ENCODE peak calls at places on chromosome 21, in ten cellular contexts. G is body of pancreas, S is Calu3, P is upper lobe of left lung, Q is tibial nerve, K is AG04449, O is BE2C, I is right lobe of liver, X is NB4, B is AG09309. N is an unnamed sample.
A peak's percentile ranks its signal among the peaks of the same experiment; 100 is the strongest.

GRCh38 chr21:28884481-28884880 is 108.2 kb downstream of the LTN1 start:
- DNase-seq in O (no peak), K (no peak), X (peak; percentile 63), S (no peak), B (no peak), I (no peak), P (no peak), G (no peak), Q (no peak), N (no peak)

GRCh38 chr21:17987328-17987727 is 168.2 kb upstream of the C21orf91 start:
- DNase-seq in B (no peak), G (no peak), K (no peak), S (no peak), O (no peak), X (no peak), P (no peak), Q (no peak), I (no peak), N (no peak)

GRCh38 chr21:29271927-29272333 is 26.8 kb upstream of the BACH1 start:
- DNase-seq in G (no peak), K (no peak), X (peak; percentile 41), I (peak; percentile 69), P (no peak), O (no peak), B (peak; percentile 45), Q (no peak), S (no peak), N (no peak)

GRCh38 chr21:23374155-23374554 is 2233.1 kb downstream of the MRPL39 start:
- DNase-seq in O (no peak), B (no peak), X (no peak), Q (no peak), G (no peak), S (no peak), P (no peak), K (no peak), I (no peak), N (no peak)

GRCh38 chr21:31880816-31881215 is 8.0 kb downstream of the HUNK start:
- DNase-seq in K (no peak), O (no peak), P (no peak), Q (no peak), S (no peak), B (no peak), X (no peak), G (no peak), I (no peak), N (no peak)

GRCh38 chr21:17388226-17388625 is 124.6 kb upstream of the CXADR start:
- DNase-seq in P (no peak), G (peak; percentile 4), I (no peak), O (no peak), S (no peak), K (no peak), B (no peak), X (no peak), Q (no peak), N (no peak)

GRCh38 chr21:40622531-40622930 is 224.4 kb downstream of the DSCAM start:
- DNase-seq in I (no peak), S (no peak), P (no peak), K (no peak), G (no peak), B (no peak), Q (no peak), X (no peak), O (no peak), N (no peak)

GRCh38 chr21:27722095-27722494 is 755.2 kb upstream of the ADAMTS5 start:
- DNase-seq in I (no peak), K (no peak), S (peak; percentile 40), O (no peak), Q (no peak), G (no peak), B (no peak), P (no peak), X (no peak), N (no peak)

GRCh38 chr21:18743523-18743922 is 339.9 kb upstream of the TMPRSS15 start:
- DNase-seq in G (no peak), P (no peak), X (no peak), B (no peak), S (no peak), Q (no peak), I (no peak), K (no peak), O (no peak), N (no peak)

GRCh38 chr21:19621837-19622496 is 1218.4 kb upstream of the TMPRSS15 start:
- DNase-seq in K (no peak), I (no peak), X (no peak), G (peak; percentile 53), Q (no peak), B (no peak), P (no peak), S (no peak), O (no peak), N (no peak)

GRCh38 chr21:31340942-31341487 is 3.0 kb downstream of the TIAM1 start:
- DNase-seq in P (no peak), Q (no peak), X (no peak), G (no peak), B (no peak), S (no peak), O (no peak), I (no peak), K (no peak), N (no peak)

GRCh38 chr21:29704719-29705118 is 235.1 kb downstream of the GRIK1 start:
- DNase-seq in X (no peak), B (no peak), G (no peak), I (no peak), Q (no peak), P (no peak), O (no peak), K (no peak), S (no peak), N (no peak)

GRCh38 chr21:38802050-38803026 is 3.4 kb upstream of the ETS2 start:
- DNase-seq in I (no peak), G (no peak), O (no peak), S (no peak), Q (no peak), X (no peak), B (no peak), K (no peak), P (no peak), N (no peak)

GRCh38 chr21:39788383-39788782 is 43.4 kb downstream of the IGSF5 start:
- DNase-seq in G (peak; percentile 87), Q (peak; percentile 57), K (peak; percentile 5), S (peak; percentile 73), P (peak; percentile 81), B (peak; percentile 38), X (peak; percentile 13), I (peak; percentile 71), O (peak; percentile 63), N (no peak)

GRCh38 chr21:16624468-16625102 is 888.3 kb upstream of the CXADR start:
- DNase-seq in B (no peak), S (no peak), G (no peak), K (no peak), O (peak; percentile 79), I (no peak), Q (no peak), P (no peak), X (no peak), N (no peak)

GRCh38 chr21:15001113-15001512 is 63.7 kb downstream of the NRIP1 start:
- DNase-seq in B (no peak), O (no peak), G (no peak), Q (no peak), I (no peak), P (no peak), S (no peak), X (no peak), K (no peak), N (no peak)

GRCh38 chr21:15001773-15002647 is 62.8 kb downstream of the NRIP1 start:
- DNase-seq in K (no peak), S (no peak), G (no peak), O (no peak), B (no peak), Q (no peak), X (no peak), I (no peak), P (no peak), N (peak; percentile 41)

GRCh38 chr21:15004721-15005370 is 60.0 kb downstream of the NRIP1 start:
- DNase-seq in S (no peak), G (no peak), X (no peak), I (no peak), B (no peak), P (no peak), Q (no peak), O (no peak), K (no peak), N (no peak)

GRCh38 chr21:15005391-15005790 is 59.4 kb downstream of the NRIP1 start:
- DNase-seq in X (no peak), P (no peak), S (no peak), B (no peak), O (no peak), G (no peak), K (no peak), Q (no peak), I (no peak), N (no peak)

GRCh38 chr21:15003463-15004135 is 61.2 kb downstream of the NRIP1 start:
- DNase-seq in P (no peak), K (no peak), I (no peak), G (no peak), O (no peak), S (no peak), B (no peak), X (no peak), Q (no peak), N (no peak)
- TF ChIP-seq CTCF in P (no peak), K (no peak), I (no peak), G (no peak), O (no peak), S (no peak), B (no peak), X (no peak), Q (no peak), N (no peak)

DNA sequence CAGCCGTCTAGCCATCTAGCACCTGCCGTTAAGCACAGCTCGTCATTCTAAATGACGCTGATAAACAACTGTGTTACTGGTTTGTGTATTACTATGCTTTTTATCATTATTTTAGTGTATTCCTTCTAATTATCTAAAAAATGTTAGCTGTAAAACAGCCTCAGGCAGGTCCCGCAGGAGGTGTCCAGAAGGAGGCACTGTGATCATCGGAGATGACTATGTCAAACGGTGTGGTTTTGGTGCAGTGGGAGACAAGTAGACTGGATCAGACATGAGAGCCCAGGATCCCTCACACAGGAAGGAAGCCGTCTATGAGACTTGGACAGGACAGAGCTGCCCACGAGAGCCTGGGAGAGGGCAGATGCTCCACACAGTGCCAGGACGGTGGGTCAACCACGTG is 55.3 kb upstream of the COL6A1 start:
- DNase-seq in I (no peak), P (no peak), G (no peak), Q (no peak), B (no peak), O (no peak), S (no peak), X (no peak), K (no peak), N (no peak)
- TF ChIP-seq CTCF in I (no peak), P (no peak), G (no peak), Q (no peak), B (peak; percentile 30), O (peak; percentile 11), S (no peak), X (no peak), K (no peak), N (no peak)

GRCh38 chr21:34670962-34671348 is 2.2 kb downstream of the CLIC6 start:
- DNase-seq in B (no peak), Q (no peak), S (no peak), G (no peak), X (no peak), P (no peak), O (no peak), I (no peak), K (no peak), N (peak; percentile 45)
- TF ChIP-seq CTCF in B (no peak), Q (no peak), S (no peak), G (no peak), X (no peak), P (no peak), O (no peak), I (no peak), K (no peak), N (peak; percentile 13)

GRCh38 chr21:43937898-43938309 is 72.9 kb downstream of the AGPAT3 start:
- DNase-seq in O (no peak), B (no peak), X (peak; percentile 28), K (no peak), G (no peak), Q (no peak), I (no peak), S (no peak), P (no peak), N (peak; percentile 74)
- TF ChIP-seq CTCF in O (no peak), B (no peak), X (no peak), K (no peak), G (no peak), Q (no peak), I (no peak), S (no peak), P (no peak), N (no peak)